ENCODE peak calls at places on chromosomes 3 and 15, in seven cellular contexts. F is right lobe of liver; Z is tibial artery; Y is CD4-positive, alpha-beta T cell; W is uterus; C is colonic mucosa; V is neural progenitor cell. A is an unnamed sample.

GRCh38 chr15:41207687-41208448 is 22.7 kb downstream of the EXD1 start:
- DNase-seq in Y (no peak), W (no peak), Z (no peak), F (no peak), C (no peak), V (no peak), A (no peak)

GRCh38 chr3:150462108-150462507 is 54.0 kb downstream of the TSC22D2 start:
- DNase-seq in C (no peak), W (no peak), V (no peak), Z (no peak), Y (no peak), F (no peak), A (no peak)

GRCh38 chr15:67186688-67187087 is 67.8 kb downstream of the AAGAB start:
- DNase-seq in Z (peak; percentile 22), W (peak; percentile 27), F (no peak), C (no peak), Y (no peak), V (no peak), A (peak; percentile 59)

GRCh38 chr15:38650936-38651327 is 86.3 kb upstream of the RASGRP1 start:
- DNase-seq in F (no peak), W (no peak), Y (no peak), Z (no peak), C (no peak), V (no peak), A (no peak)

GRCh38 chr15:91942676-91943417 is 89.3 kb downstream of the SLCO3A1 start:
- DNase-seq in W (peak; percentile 84), Z (peak; percentile 95), Y (no peak), V (no peak), C (peak; percentile 91), F (peak; percentile 89), A (peak; percentile 69)

GRCh38 chr15:58524247-58524646 is 92.5 kb downstream of the LIPC start:
- DNase-seq in F (peak; percentile 75), Y (no peak), Z (no peak), W (no peak), V (no peak), C (no peak), A (no peak)

GRCh38 chr15:39230205-39230916 is 350.5 kb upstream of the THBS1 start:
- DNase-seq in V (no peak), F (no peak), Y (no peak), Z (no peak), C (no peak), W (no peak), A (no peak)

GRCh38 chr3:10421996-10422395 is 83.4 kb downstream of the ATP2B2 start:
- DNase-seq in Z (no peak), C (no peak), W (no peak), V (no peak), F (no peak), Y (no peak), A (no peak)

GRCh38 chr15:90870354-90871096 is 2.1 kb downstream of the FURIN start:
- DNase-seq in C (peak; percentile 36), F (no peak), Y (no peak), Z (no peak), W (no peak), V (no peak), A (no peak)

GRCh38 chr15:24878153-24878552 is 76.6 kb upstream of the SNRPN start:
- DNase-seq in Z (no peak), W (no peak), C (no peak), Y (no peak), F (peak; percentile 46), V (no peak), A (peak; percentile 22)

GRCh38 chr15:24880663-24881062 is 74.1 kb upstream of the SNRPN start:
- DNase-seq in V (no peak), C (no peak), Z (no peak), Y (no peak), W (no peak), F (no peak), A (no peak)

GRCh38 chr15:24877174-24877573 is 77.6 kb upstream of the SNRPN start:
- DNase-seq in V (no peak), Y (no peak), C (no peak), Z (no peak), W (no peak), F (no peak), A (no peak)

DNA sequence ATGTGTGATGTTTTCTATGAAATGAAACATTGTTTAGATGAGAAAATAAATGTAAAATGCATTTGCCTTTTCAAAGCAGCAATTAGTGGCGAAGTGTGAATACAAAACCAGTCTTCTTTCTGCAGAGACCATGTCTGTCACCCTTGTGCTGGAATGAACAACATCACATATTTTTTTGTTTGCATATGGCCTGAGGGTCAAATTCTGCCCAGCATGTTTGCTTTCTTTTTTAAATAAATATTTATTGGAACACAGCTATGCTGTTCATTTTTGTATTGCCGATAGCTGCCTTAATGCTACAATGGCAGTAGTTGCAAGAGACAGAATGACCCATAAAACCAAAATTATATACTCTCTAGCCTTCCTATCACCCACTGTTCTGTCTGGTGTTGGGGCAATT is 75.3 kb upstream of the SNRPN start:
- DNase-seq in V (no peak), Y (no peak), F (no peak), C (no peak), W (no peak), Z (no peak), A (no peak)
- H3K27ac ChIP-seq in V (no peak overlapping the region), Y (no peak overlapping the region), F (no peak overlapping the region), C (no peak overlapping the region), W (no peak overlapping the region), Z (no peak overlapping the region), A (no peak overlapping the region)

GRCh38 chr3:7397097-7397496 is 536.2 kb downstream of the GRM7 start:
- DNase-seq in C (no peak), V (no peak), W (no peak), F (no peak), Y (no peak), Z (no peak), A (no peak)

GRCh38 chr3:7393944-7394605 is 533.2 kb downstream of the GRM7 start:
- DNase-seq in Z (no peak), Y (no peak), V (no peak), C (no peak), W (no peak), F (no peak), A (no peak)

GRCh38 chr3:7392206-7392605 is 531.3 kb downstream of the GRM7 start:
- DNase-seq in F (no peak), Y (no peak), C (no peak), W (no peak), Z (no peak), V (no peak), A (no peak)

GRCh38 chr3:7400360-7400759 is 539.4 kb downstream of the GRM7 start:
- DNase-seq in Z (no peak), W (no peak), V (no peak), C (no peak), F (no peak), Y (no peak), A (no peak)

DNA sequence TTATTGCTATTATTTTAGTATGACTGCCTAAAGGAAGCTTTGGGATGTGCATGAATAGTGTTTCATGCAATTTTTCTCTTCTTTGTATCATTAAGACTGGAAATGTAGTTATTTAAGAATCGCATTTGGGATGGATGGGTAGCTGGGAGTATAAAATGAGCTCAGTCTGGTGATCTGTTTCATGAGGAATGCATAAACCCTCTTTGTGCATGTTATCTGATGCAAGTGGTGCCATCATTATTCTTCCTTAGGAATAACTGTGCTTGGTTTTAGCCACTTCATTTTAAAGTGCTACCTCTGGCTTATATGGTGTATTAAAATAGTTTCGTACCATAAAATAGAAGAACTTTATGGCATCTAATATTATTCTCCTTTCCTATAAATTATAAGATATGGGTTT is 535.6 kb downstream of the GRM7 start:
- DNase-seq in W (no peak), V (no peak), C (no peak), Z (no peak), F (no peak), Y (no peak), A (no peak)
- H3K9me3 ChIP-seq in W (no peaks in the 10 kb centered on the region), V (no peaks in the 10 kb centered on the region), C (no peaks in the 10 kb centered on the region), Z (no peaks in the 10 kb centered on the region), F (no peaks in the 10 kb centered on the region), Y (no peaks in the 10 kb centered on the region), A (no peaks in the 10 kb centered on the region)

GRCh38 chr3:123471106-123471505 is 22.2 kb upstream of the ADCY5 start:
- DNase-seq in W (no peak), V (no peak), Y (no peak), F (no peak), Z (no peak), C (no peak), A (no peak)
- H3K27me3 ChIP-seq in W (no peaks in the 10 kb centered on the region), V (no peaks in the 10 kb centered on the region), Y (no peaks in the 10 kb centered on the region), F (no peaks in the 10 kb centered on the region), Z (no peaks in the 10 kb centered on the region), C (no peaks in the 10 kb centered on the region), A (no peaks in the 10 kb centered on the region)

GRCh38 chr15:73691398-73691797 is 7.2 kb downstream of the CD276 start:
- DNase-seq in F (no peak), W (peak; percentile 54), C (peak; percentile 66), V (peak; percentile 76), Y (no peak), Z (peak; percentile 88), A (no peak)
- H3K27ac ChIP-seq in F (no peak overlapping the region), W (no peak overlapping the region), C (no peak overlapping the region), V (no peak overlapping the region), Y (no peak overlapping the region), Z (peak overlapping the region; percentile 49), A (no peak overlapping the region)

DNA sequence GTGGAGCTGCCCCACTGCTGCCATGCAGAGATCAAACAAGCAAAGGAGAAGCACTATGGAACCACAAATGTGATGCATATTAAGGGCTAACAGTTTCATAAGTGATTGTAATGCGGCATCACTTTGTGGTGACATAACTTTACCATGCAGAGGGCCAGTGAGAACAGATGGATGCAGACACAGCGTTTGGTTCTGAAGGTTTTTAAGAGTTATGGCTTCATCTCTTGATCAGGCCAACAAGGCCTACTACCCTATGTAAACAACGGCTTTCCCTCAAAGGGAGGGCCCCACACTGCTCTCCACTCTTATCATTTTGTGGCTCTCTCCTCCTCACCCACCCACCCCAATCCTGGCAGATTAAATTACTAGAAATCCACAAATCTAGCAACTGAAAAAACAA is 13.4 kb downstream of the NR2E3 start:
- DNase-seq in C (no peak), Z (no peak), Y (no peak), W (no peak), V (no peak), F (no peak), A (no peak)
- H3K9me3 ChIP-seq in C (no peaks in the 10 kb centered on the region), Z (peaks cover 7% of the 10 kb centered on the region), Y (peaks cover 48% of the 10 kb centered on the region), W (no peaks in the 10 kb centered on the region), V (no peaks in the 10 kb centered on the region), F (no peaks in the 10 kb centered on the region), A (no peaks in the 10 kb centered on the region)

GRCh38 chr3:181716916-181717315 is 5.2 kb downstream of the SOX2 start:
- DNase-seq in Y (no peak), W (no peak), C (no peak), F (no peak), V (no peak), Z (no peak), A (no peak)
- H3K27me3 ChIP-seq in Y (peaks cover 93% of the 10 kb centered on the region), W (peaks cover 34% of the 10 kb centered on the region), C (peaks cover 88% of the 10 kb centered on the region), F (peaks cover 85% of the 10 kb centered on the region), V (no peaks in the 10 kb centered on the region), Z (peaks cover 98% of the 10 kb centered on the region), A (peaks cover 26% of the 10 kb centered on the region)

DNA sequence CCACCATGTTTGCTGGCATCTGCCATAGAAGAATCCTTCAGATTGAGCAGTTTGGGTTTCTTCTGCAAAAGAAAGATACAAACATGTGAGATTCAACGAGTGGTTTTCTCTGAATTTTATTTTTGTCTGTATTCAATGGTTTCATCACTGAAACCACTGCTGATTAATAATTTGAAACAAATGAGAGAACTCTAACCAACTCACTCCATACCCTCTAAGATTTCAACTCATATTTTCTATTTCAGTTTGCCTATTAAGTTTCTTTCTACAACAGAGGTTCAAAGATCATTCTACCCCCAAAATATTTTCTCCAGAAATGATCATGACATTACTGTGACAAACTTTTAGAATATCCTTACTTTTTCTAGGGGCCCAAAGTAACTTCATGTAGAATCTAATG is 38.7 kb upstream of the MAN2C1 start:
- DNase-seq in Y (no peak), W (no peak), V (no peak), F (no peak), C (no peak), Z (no peak), A (no peak)
- H3K27ac ChIP-seq in Y (no peak overlapping the region), W (no peak overlapping the region), V (no peak overlapping the region), F (no peak overlapping the region), C (no peak overlapping the region), Z (no peak overlapping the region), A (no peak overlapping the region)

GRCh38 chr3:28138047-28138446 is 103.4 kb upstream of the CMC1 start:
- DNase-seq in F (no peak), Y (no peak), C (no peak), Z (no peak), W (no peak), V (no peak), A (no peak)
- H3K9me3 ChIP-seq in F (no peaks in the 10 kb centered on the region), Y (no peaks in the 10 kb centered on the region), C (no peaks in the 10 kb centered on the region), Z (no peaks in the 10 kb centered on the region), W (no peaks in the 10 kb centered on the region), V (no peaks in the 10 kb centered on the region), A (no peaks in the 10 kb centered on the region)

A was measured in pancreas.